ENCODE peak calls at places on chromosome 21, in six cellular contexts. Y, A, B, J, I and S are unnamed samples.

GRCh38 chr21:38467911-38468310 is 30.4 kb downstream of the ERG start:
- DNase-seq in B (no peak), Y (no peak), J (no peak), I (no peak), A (no peak), S (no peak)

GRCh38 chr21:44760376-44760775 is 41.2 kb downstream of the UBE2G2 start:
- DNase-seq in I (no peak), J (peak), Y (no peak), B (no peak), A (no peak), S (no peak)

GRCh38 chr21:33682992-33683627 is 40.8 kb downstream of the ITSN1 start:
- DNase-seq in I (no peak), B (peak), Y (no peak), A (peak), J (no peak), S (peak)

GRCh38 chr21:45991606-45992301 is 10.2 kb downstream of the COL6A1 start:
- DNase-seq in Y (no peak), I (peak), J (peak), B (no peak), A (no peak), S (no peak)

GRCh38 chr21:46226920-46227599 is 1.5 kb downstream of the LSS start:
- DNase-seq in Y (no peak), B (no peak), I (no peak), J (no peak), A (peak), S (peak)

GRCh38 chr21:46196733-46197132 is 12.5 kb upstream of the SPATC1L start:
- DNase-seq in A (no peak), B (no peak), J (no peak), I (peak), Y (no peak), S (no peak)

GRCh38 chr21:26107439-26107838 is 63.1 kb downstream of the APP start:
- DNase-seq in B (no peak), Y (no peak), A (no peak), J (no peak), I (no peak), S (no peak)

GRCh38 chr21:27062441-27062840 is 95.6 kb upstream of the ADAMTS5 start:
- DNase-seq in Y (no peak), J (no peak), B (no peak), I (no peak), A (no peak), S (no peak)

GRCh38 chr21:39961251-39961650 is 94.0 kb downstream of the PCP4 start:
- DNase-seq in J (no peak), B (no peak), A (no peak), Y (no peak), I (no peak), S (no peak)

GRCh38 chr21:45482899-45483821 is 59.1 kb downstream of the SLC19A1 start:
- DNase-seq in I (no peak), A (no peak), J (no peak), Y (no peak), B (no peak), S (no peak)

GRCh38 chr21:31977816-31978215 is 105.0 kb downstream of the HUNK start:
- DNase-seq in J (no peak), I (no peak), Y (no peak), B (no peak), A (no peak), S (no peak)

GRCh38 chr21:26652891-26653290 is 79.8 kb upstream of the CYYR1 start:
- DNase-seq in J (no peak), Y (no peak), B (no peak), A (no peak), I (no peak), S (no peak)

DNA sequence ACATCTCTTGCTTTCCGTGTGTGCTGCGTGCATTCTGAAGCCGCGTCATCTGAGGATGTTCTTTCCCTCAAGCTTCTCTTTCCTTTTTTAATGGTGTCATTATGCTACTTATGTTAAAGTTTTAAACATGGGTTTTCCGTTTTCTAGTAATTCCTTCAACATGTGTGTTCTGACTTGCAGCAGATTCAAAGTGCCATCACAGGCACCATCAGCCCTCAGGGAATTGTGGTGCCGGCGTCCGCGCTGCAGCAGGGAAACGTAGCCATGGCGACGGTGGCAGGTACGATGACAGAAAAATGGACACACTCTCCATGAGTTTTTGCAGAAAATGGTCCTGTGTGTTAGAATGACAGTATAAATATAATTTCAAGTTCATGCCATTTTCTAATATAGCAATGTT is 42.4 kb downstream of the PKNOX1 start:
- DNase-seq in Y (no peak), J (no peak), I (no peak), A (no peak), B (no peak), S (no peak)
- H3K4me3 ChIP-seq in Y (no peak), J (no peak), I (no peak), A (no peak), B (no peak), S (no peak)

DNA sequence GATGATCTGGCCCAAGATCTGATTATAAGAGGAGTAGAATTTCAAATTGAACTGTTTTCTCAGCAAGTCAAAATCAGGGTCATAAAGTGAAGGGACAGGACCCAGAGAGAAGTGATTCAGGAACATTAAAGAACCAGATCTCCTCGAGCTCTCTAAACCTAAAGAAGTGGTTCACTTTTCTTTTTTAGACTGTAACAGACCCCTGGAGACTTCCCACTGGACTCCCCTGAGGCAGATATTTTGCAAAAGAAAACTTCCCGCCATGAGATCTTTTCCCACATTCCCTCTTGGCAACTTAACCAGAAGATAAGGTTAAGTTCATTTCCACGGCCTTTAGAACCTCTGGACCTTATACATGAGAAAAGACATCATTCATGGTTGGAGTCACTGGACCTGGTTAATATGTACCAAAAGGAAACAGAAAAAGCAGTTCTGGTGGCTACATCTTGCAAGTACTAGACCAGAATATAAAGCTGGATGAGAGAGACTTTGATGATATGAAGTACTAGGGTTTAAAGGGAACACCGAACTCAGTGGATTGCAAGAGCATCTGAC is 1061.4 kb downstream of the MRPL39 start:
- DNase-seq in Y (no peak), B (no peak), A (no peak), J (no peak), I (no peak), S (no peak)
- TF ChIP-seq CTCF in Y (no peak), B (no peak), A (no peak), J (no peak), I (no peak), S (no peak)

GRCh38 chr21:17987328-17987727 is 168.2 kb upstream of the C21orf91 start:
- DNase-seq in B (no peak), A (no peak), I (no peak), Y (no peak), J (no peak), S (no peak)
- H3K4me3 ChIP-seq in B (no peak), A (no peak), I (no peak), Y (no peak), J (no peak), S (no peak)

GRCh38 chr21:34728479-34728878 is 59.7 kb downstream of the CLIC6 start:
- DNase-seq in I (no peak), J (no peak), Y (no peak), B (no peak), A (no peak), S (no peak)

GRCh38 chr21:34726627-34727337 is 58.0 kb downstream of the CLIC6 start:
- DNase-seq in Y (no peak), J (no peak), B (peak), A (no peak), I (no peak), S (no peak)

GRCh38 chr21:34724857-34725195 is 56.0 kb downstream of the CLIC6 start:
- DNase-seq in I (no peak), B (no peak), J (no peak), Y (no peak), A (no peak), S (no peak)

GRCh38 chr21:34724131-34724856 is 55.5 kb downstream of the CLIC6 start:
- DNase-seq in Y (no peak), J (no peak), I (no peak), B (no peak), A (no peak), S (no peak)

DNA sequence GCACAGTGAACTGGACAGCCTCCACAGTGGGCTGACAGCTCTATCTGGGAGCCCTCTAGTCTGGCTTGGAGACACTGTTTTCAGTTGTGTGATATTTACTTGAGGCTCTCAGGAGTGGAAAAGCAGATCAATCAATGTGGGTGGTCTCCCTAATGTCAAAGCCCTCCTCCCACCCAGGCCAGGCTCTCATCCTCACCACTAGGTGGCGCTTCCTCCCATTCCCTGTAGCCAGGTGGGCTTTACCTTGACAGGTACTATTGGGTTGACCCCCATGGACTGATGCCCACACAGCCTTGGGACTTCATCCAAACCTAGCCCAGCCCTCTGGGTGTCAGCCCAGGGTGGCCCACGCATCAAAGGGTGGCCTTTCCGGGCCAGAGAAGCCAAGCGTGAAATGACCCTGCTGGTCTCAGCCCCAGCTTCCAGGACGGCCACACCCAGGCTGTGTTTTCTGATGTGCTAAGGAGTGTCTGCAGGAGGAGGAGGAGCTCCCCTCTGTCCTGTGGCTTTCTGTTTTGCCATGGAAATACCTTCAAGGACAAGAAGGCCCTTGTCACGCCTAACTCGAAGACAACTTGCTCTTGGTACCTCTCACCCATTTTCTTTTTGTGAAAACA is 54.0 kb downstream of the CLIC6 start:
- DNase-seq in Y (no peak), J (no peak), B (no peak), A (no peak), I (no peak), S (no peak)
- TF ChIP-seq CTCF in Y (peak), J (peak), B (peak), A (peak), I (peak), S (peak)

GRCh38 chr21:34907783-34908423 is 141.2 kb downstream of the RUNX1 start:
- DNase-seq in A (no peak), Y (no peak), B (no peak), J (no peak), I (no peak), S (no peak)
- H3K4me3 ChIP-seq in A (no peak), Y (no peak), B (no peak), J (no peak), I (no peak), S (no peak)

GRCh38 chr21:42063578-42064521 is 7.3 kb upstream of the UMODL1 start:
- DNase-seq in Y (no peak), A (no peak), I (peak), B (no peak), J (no peak), S (no peak)
- TF ChIP-seq CTCF in Y (no peak), A (no peak), I (no peak), B (no peak), J (no peak), S (no peak)